ENCODE peak calls at places on chromosomes 16 and 17, in six cellular contexts. E is left ventricle myocardium inferior, C is HFF-Myc, I is EL, P is DMS79 treated with DMSO at 0.1 percent for 48 hours, N is PC-9. D is an unnamed sample.

GRCh38 chr17:50542795-50543774 is 3.9 kb upstream of the SPATA20 start:
- DNase-seq in E (no peak), I (no peak), N (peak), C (no peak), P (no peak), D (peak)

GRCh38 chr16:27238016-27238587 is 30.5 kb downstream of the NSMCE1 start:
- DNase-seq in E (no peak), P (no peak), I (no peak), C (no peak), N (no peak), D (no peak)

GRCh38 chr17:27319536-27320221 is 25.8 kb downstream of the WSB1 start:
- DNase-seq in N (peak), E (peak), P (peak), C (no peak), I (no peak), D (peak)

GRCh38 chr17:6930754-6931153 is 65.1 kb upstream of the ALOX12 start:
- DNase-seq in I (no peak), E (no peak), C (no peak), P (no peak), N (no peak), D (no peak)

GRCh38 chr17:15999974-16000827 is 577 bp downstream of the TTC19 start:
- DNase-seq in I (peak), N (no peak), C (no peak), E (peak), P (peak), D (peak)

GRCh38 chr17:58060596-58061191 is 22.5 kb upstream of the DYNLL2 start:
- DNase-seq in I (peak), P (no peak), E (peak), N (no peak), C (no peak), D (peak)

GRCh38 chr16:2365397-2365796 is 24.9 kb upstream of the ABCA3 start:
- DNase-seq in C (no peak), I (no peak), N (no peak), P (peak), E (no peak), D (no peak)

GRCh38 chr16:20344630-20345029 is 7.9 kb downstream of the UMOD start:
- DNase-seq in N (no peak), P (no peak), E (no peak), C (no peak), I (no peak), D (no peak)

GRCh38 chr17:40533896-40534295 is 31.4 kb downstream of the CCR7 start:
- DNase-seq in I (no peak), N (no peak), C (no peak), P (no peak), E (no peak), D (no peak)

GRCh38 chr17:41347872-41348760 is 2.5 kb downstream of the KRT33A start:
- DNase-seq in P (no peak), I (no peak), N (no peak), E (no peak), C (no peak), D (no peak)

GRCh38 chr17:66655461-66655860 is 179.5 kb upstream of the CACNG5 start:
- DNase-seq in E (no peak), I (no peak), P (no peak), C (no peak), N (no peak), D (no peak)

GRCh38 chr16:6153901-6154300 is 1056.3 kb upstream of the EEF2KMT start:
- DNase-seq in I (no peak), C (no peak), P (no peak), N (no peak), E (no peak), D (no peak)

GRCh38 chr16:89912627-89913026 is 6.0 kb upstream of the MC1R start:
- DNase-seq in I (no peak), N (no peak), P (no peak), E (no peak), C (no peak), D (no peak)

GRCh38 chr17:58386708-58387107 is 30.6 kb downstream of the RNF43 start:
- DNase-seq in N (no peak), P (no peak), E (no peak), I (no peak), C (no peak), D (no peak)

GRCh38 chr17:82899941-82900340 is 60.1 kb upstream of the ZNF750 start:
- DNase-seq in I (no peak), C (no peak), E (no peak), P (no peak), N (no peak), D (no peak)

GRCh38 chr17:32335046-32335445 is 6.9 kb downstream of the C17orf75 start:
- DNase-seq in E (no peak), P (no peak), I (peak), C (no peak), N (no peak), D (no peak)

GRCh38 chr17:28657756-28658155 is 4.0 kb downstream of the SDF2 start:
- DNase-seq in I (peak), C (no peak), E (no peak), P (no peak), N (no peak), D (no peak)